ENCODE peak calls at places on chromosomes 7 and 10, in six cellular contexts. L, N, B, O, H and Z are unnamed samples.

GRCh38 chr10:93947055-93947454 is 46.7 kb upstream of the PLCE1 start:
- DNase-seq in N (peak), L (no peak), B (no peak), O (no peak), H (peak), Z (no peak)

GRCh38 chr7:77759294-77759889 is 38.8 kb downstream of the TMEM60 start:
- DNase-seq in B (peak), N (peak), L (peak), H (peak), O (no peak), Z (peak)

GRCh38 chr10:73232887-73233286 is 14.2 kb downstream of the DNAJC9 start:
- DNase-seq in B (no peak), N (no peak), H (no peak), L (no peak), O (no peak), Z (no peak)

GRCh38 chr10:57338823-57339558 is 928.7 kb downstream of the IPMK start:
- DNase-seq in N (peak), H (peak), B (no peak), O (no peak), L (peak), Z (peak)

GRCh38 chr10:11403116-11403515 is 208.3 kb downstream of the USP6NL start:
- DNase-seq in O (no peak), H (no peak), L (no peak), N (no peak), B (no peak), Z (peak)

GRCh38 chr7:144027070-144027469 is 21.7 kb upstream of the OR2A5 start:
- DNase-seq in N (peak), O (no peak), L (no peak), B (no peak), H (peak), Z (no peak)

GRCh38 chr10:43199684-43200537 is 61.7 kb downstream of the CSGALNACT2 start:
- DNase-seq in H (no peak), L (no peak), O (no peak), N (no peak), B (peak), Z (no peak)

GRCh38 chr7:7176421-7177043 is 5.8 kb upstream of the C1GALT1 start:
- DNase-seq in B (peak), N (peak), L (no peak), H (peak), O (no peak), Z (no peak)

GRCh38 chr7:94511763-94512162 is 2.2 kb downstream of the CASD1 start:
- DNase-seq in B (no peak), O (no peak), H (no peak), L (no peak), N (no peak), Z (no peak)

DNA sequence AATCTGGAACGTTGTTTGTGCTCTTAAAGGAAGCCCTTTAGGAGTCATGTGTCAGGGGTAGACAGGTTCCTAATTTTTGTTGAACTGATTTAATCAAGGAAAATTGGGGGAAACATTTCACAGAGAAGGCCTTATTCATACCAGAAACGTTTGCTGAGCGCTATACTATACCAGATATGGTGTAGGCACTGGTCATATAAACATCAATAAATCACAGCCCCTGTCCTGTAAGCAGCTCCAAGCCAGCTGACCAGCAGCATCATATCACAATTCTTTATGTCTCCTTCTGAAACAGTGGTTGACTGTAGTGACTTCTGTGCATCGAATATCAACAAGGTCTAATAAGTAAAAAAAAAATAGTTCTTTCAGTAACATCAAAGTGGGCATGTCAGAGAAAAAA is 1.1 kb downstream of the TMEM178B start:
- DNase-seq in O (no peak), L (no peak), B (no peak), N (no peak), H (no peak), Z (no peak)
- H3K4me3 ChIP-seq in O (peak), L (no peak), B (no peak), N (no peak), H (no peak), Z (no peak)

DNA sequence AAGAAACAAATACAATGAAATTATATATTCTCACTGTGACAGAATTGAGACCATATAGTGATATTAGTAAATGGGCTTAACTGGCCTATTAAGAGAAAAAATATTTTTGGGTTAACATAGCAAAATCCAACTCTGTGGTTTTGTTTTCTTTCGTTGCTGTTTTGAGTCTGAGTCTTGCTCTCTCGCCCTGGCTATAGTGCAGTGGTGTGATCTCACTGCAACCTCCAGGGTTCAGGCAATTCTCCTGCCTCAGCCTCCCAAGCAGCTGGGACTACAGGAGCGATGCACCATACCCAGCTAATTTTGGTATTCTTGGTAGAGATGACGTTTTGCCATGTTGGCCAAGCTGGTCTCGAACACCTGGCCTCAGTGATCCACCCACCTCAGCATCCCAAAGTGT is 15.3 kb downstream of the TRIM24 start:
- DNase-seq in H (no peak), O (no peak), L (no peak), N (no peak), B (no peak), Z (no peak)
- TF ChIP-seq CTCF in H (no peak), O (no peak), L (no peak), N (no peak), B (no peak), Z (no peak)

GRCh38 chr10:26803849-26804248 is 56.9 kb downstream of the ABI1 start:
- DNase-seq in N (no peak), B (no peak), L (no peak), O (no peak), H (no peak), Z (no peak)

GRCh38 chr10:26807532-26807931 is 53.2 kb downstream of the ABI1 start:
- DNase-seq in N (no peak), B (no peak), O (no peak), L (no peak), H (no peak), Z (no peak)

GRCh38 chr10:26806557-26806956 is 54.2 kb downstream of the ABI1 start:
- DNase-seq in O (no peak), L (no peak), B (no peak), N (no peak), H (no peak), Z (no peak)

GRCh38 chr10:26804418-26805393 is 56.1 kb downstream of the ABI1 start:
- DNase-seq in H (no peak), B (no peak), N (no peak), L (no peak), O (no peak), Z (no peak)

DNA sequence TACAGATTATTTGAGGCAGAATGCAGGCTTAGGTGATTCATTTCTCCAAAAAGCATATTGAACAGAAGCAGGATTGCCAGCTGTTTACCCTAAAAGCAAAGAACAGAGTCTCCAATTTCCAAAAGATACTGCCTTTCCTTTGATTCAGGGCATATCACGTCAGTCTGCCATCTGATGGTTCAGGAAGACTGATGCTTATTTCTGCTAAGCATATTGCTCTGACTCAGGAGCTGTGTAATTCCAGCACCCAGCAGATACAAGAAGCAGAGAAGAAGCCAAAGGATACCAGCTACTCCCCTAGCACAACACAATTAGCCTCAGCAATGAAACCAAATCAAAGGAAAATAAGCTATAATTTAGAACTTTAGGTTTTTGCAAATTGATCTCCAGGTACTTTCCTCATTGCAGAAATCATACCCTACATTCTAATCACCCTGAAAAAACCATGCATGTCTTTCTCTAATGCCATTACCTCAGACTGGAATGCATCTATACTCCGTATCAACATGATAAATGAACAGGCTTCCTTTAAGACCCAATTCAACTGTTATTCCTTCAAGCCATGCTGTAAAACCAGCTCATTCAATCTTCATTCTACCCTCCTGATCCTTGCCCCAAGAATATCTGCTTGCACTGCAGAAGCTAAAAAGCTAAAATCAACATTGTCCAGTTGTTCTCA is 55.1 kb downstream of the ABI1 start:
- DNase-seq in O (no peak), B (no peak), H (peak), N (peak), L (no peak), Z (no peak)
- H3K4me3 ChIP-seq in O (no peak), B (no peak), H (no peak), N (no peak), L (no peak), Z (no peak)

DNA sequence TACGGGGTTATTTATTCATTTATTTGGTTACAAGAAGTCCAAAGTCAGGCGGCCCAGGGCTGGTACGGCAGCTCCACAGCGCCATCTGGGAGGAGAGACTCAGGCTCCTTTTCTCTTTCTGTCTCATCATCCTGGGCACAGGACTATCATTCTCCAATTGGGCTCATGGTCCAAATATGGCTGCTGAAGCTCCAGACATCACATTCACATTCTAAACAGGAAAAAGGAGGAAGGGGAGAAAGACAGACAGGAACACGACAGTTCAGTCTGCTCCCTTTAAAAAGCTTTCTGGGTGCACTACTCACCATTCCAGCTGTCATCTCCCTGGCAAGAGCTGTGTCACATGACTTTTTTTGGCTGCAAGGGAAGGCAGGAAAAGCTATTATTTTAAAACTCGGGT is 74.4 kb upstream of the PDZD8 start:
- DNase-seq in L (no peak), H (no peak), B (no peak), N (no peak), O (no peak), Z (no peak)
- TF ChIP-seq CTCF in L (no peak), H (no peak), B (no peak), N (peak), O (no peak), Z (peak)

GRCh38 chr7:45566386-45566785 is 7.8 kb upstream of the ADCY1 start:
- DNase-seq in N (no peak), O (no peak), B (no peak), H (no peak), L (no peak), Z (no peak)

GRCh38 chr7:45563401-45563800 is 10.8 kb upstream of the ADCY1 start:
- DNase-seq in O (no peak), L (no peak), N (no peak), H (no peak), B (no peak), Z (no peak)

GRCh38 chr7:45564485-45564884 is 9.7 kb upstream of the ADCY1 start:
- DNase-seq in O (no peak), L (no peak), B (no peak), N (no peak), H (no peak), Z (no peak)

GRCh38 chr7:45563804-45564461 is 10.2 kb upstream of the ADCY1 start:
- DNase-seq in N (no peak), B (no peak), H (no peak), L (no peak), O (no peak), Z (no peak)

GRCh38 chr7:45564886-45565455 is 9.2 kb upstream of the ADCY1 start:
- DNase-seq in L (no peak), H (no peak), B (no peak), N (no peak), O (no peak), Z (no peak)
- H3K4me3 ChIP-seq in L (no peak), H (no peak), B (no peak), N (no peak), O (peak), Z (no peak)